ENCODE peak calls at places on chromosomes 16 and 17, in eight cellular contexts. Q is IMR-90; T is H1; U is colonic mucosa; L is body of pancreas; E is sigmoid colon; W is neural progenitor cell; K is effector memory CD4-positive, alpha-beta T cell. C is an unnamed sample. For H3K4me1 and H3K36me3, the result is how much of the 10 kb centered on the place peaks cover.

GRCh38 chr16:3259097-3259496 is 2.7 kb upstream of the MEFV start:
- DNase-seq in Q (no peak), T (no peak), U (peak), L (peak), E (peak), W (no peak), K (no peak), C (no peak)

GRCh38 chr17:69857412-69857835 is 217.6 kb upstream of the KCNJ16 start:
- DNase-seq in Q (peak), T (no peak), U (no peak), L (no peak), E (no peak), W (no peak), K (no peak), C (peak)

GRCh38 chr16:65463652-65464260 is 341.9 kb upstream of the CDH11 start:
- DNase-seq in Q (no peak), T (no peak), U (no peak), L (no peak), E (no peak), W (no peak), K (no peak), C (no peak)

GRCh38 chr17:79650283-79650682 is 39.4 kb upstream of the RBFOX3 start:
- DNase-seq in Q (no peak), T (no peak), U (peak), L (no peak), E (peak), W (no peak), K (no peak), C (no peak)

GRCh38 chr17:58753026-58753425 is 2.6 kb upstream of the PPM1E start:
- DNase-seq in Q (no peak), T (no peak), U (no peak), L (no peak), E (no peak), W (no peak), K (no peak), C (no peak)

GRCh38 chr17:68197091-68197996 is 50.5 kb upstream of the AMZ2 start:
- DNase-seq in Q (no peak), T (no peak), U (no peak), L (no peak), E (no peak), W (peak), K (peak), C (no peak)

GRCh38 chr17:1398028-1398427 is 2.0 kb downstream of the YWHAE start:
- DNase-seq in Q (peak), T (no peak), U (no peak), L (no peak), E (no peak), W (no peak), K (no peak), C (no peak)

GRCh38 chr17:63497708-63498483 is 21.0 kb downstream of the ACE start:
- DNase-seq in Q (peak), T (no peak), U (no peak), L (no peak), E (no peak), W (peak), K (no peak), C (no peak)

GRCh38 chr16:47013910-47014309 is 40.4 kb upstream of the DNAJA2 start:
- DNase-seq in Q (no peak), T (no peak), U (no peak), L (no peak), E (no peak), W (no peak), K (no peak), C (no peak)

GRCh38 chr17:1186214-1186820 is 6.5 kb upstream of the ABR start:
- DNase-seq in Q (peak), T (no peak), U (no peak), L (no peak), E (no peak), W (no peak), K (no peak), C (no peak)

GRCh38 chr16:27918755-27919154 is 144.8 kb downstream of the GSG1L start:
- DNase-seq in Q (peak), T (no peak), U (no peak), L (no peak), E (no peak), W (no peak), K (no peak), C (no peak)

GRCh38 chr17:50110591-50111349 is 15.6 kb downstream of the PDK2 start:
- DNase-seq in Q (no peak), T (no peak), U (no peak), L (peak), E (no peak), W (no peak), K (no peak), C (no peak)

GRCh38 chr17:43409131-43409530 is 10.3 kb downstream of the ARL4D start:
- DNase-seq in Q (no peak), T (no peak), U (no peak), L (no peak), E (no peak), W (no peak), K (no peak), C (no peak)

GRCh38 chr17:60354223-60354622 is 37.7 kb downstream of the USP32 start:
- DNase-seq in Q (peak), T (no peak), U (no peak), L (no peak), E (no peak), W (no peak), K (no peak), C (no peak)

GRCh38 chr17:1744551-1745512 is 2.2 kb downstream of the SERPINF2 start:
- DNase-seq in Q (no peak), T (no peak), U (no peak), L (no peak), E (no peak), W (no peak), K (no peak), C (no peak)

GRCh38 chr17:34091975-34092374 is 163.1 kb upstream of the CCL2 start:
- DNase-seq in Q (no peak), T (no peak), U (no peak), L (no peak), E (no peak), W (no peak), K (no peak), C (no peak)

GRCh38 chr16:77610496-77610895 is 111.8 kb upstream of the NUDT7 start:
- DNase-seq in Q (no peak), T (no peak), U (no peak), L (no peak), E (no peak), W (no peak), K (no peak), C (no peak)

GRCh38 chr17:34503804-34504203 is 75.6 kb upstream of the TMEM132E start:
- DNase-seq in Q (no peak), T (no peak), U (no peak), L (peak), E (no peak), W (peak), K (no peak), C (no peak)

GRCh38 chr17:76174072-76174471 is 33.0 kb upstream of the FOXJ1 start:
- DNase-seq in Q (no peak), T (no peak), U (no peak), L (no peak), E (no peak), W (no peak), K (no peak), C (no peak)

GRCh38 chr17:42409467-42410351 is 13.3 kb downstream of the CAVIN1 start:
- DNase-seq in Q (peak), T (no peak), U (no peak), L (peak), E (peak), W (no peak), K (no peak), C (no peak)

GRCh38 chr17:38881600-38882191 is 11.8 kb downstream of the LASP1 start:
- DNase-seq in Q (peak), T (no peak), U (peak), L (no peak), E (peak), W (peak), K (peak), C (no peak)

GRCh38 chr16:88482630-88483391 is 29.7 kb downstream of the ZFPM1 start:
- DNase-seq in Q (no peak), T (no peak), U (no peak), L (peak), E (no peak), W (peak), K (no peak), C (peak)

GRCh38 chr16:20073203-20074088 is at the start of gene GPR139:
- DNase-seq in Q (no peak), T (no peak), U (no peak), L (no peak), E (no peak), W (peak), K (no peak), C (no peak)

GRCh38 chr17:77281904-77282367 is 141.2 kb downstream of the SEC14L1 start:
- DNase-seq in Q (no peak), T (no peak), U (peak), L (no peak), E (no peak), W (peak), K (no peak), C (peak)

GRCh38 chr16:24906199-24906808 is 60.5 kb downstream of the SLC5A11 start:
- DNase-seq in Q (peak), T (no peak), U (no peak), L (no peak), E (no peak), W (no peak), K (no peak), C (peak)

GRCh38 chr16:1026784-1027415 is 45.3 kb downstream of the SOX8 start:
- DNase-seq in Q (no peak), T (no peak), U (no peak), L (no peak), E (no peak), W (peak), K (no peak), C (no peak)

GRCh38 chr17:79036609-79037008 is 12.6 kb downstream of the C1QTNF1 start:
- DNase-seq in Q (peak), T (no peak), U (no peak), L (peak), E (peak), W (no peak), K (no peak), C (no peak)

GRCh38 chr16:3865241-3865640 is 15.3 kb downstream of the CREBBP start:
- DNase-seq in Q (no peak), T (no peak), U (no peak), L (no peak), E (no peak), W (no peak), K (no peak), C (no peak)

GRCh38 chr17:42311240-42312034 is 23.1 kb downstream of the STAT5A start:
- DNase-seq in Q (peak), T (no peak), U (peak), L (peak), E (peak), W (peak), K (no peak), C (no peak)

GRCh38 chr16:1458336-1458976 is 14.1 kb upstream of the CCDC154 start:
- DNase-seq in Q (peak), T (no peak), U (no peak), L (no peak), E (no peak), W (no peak), K (no peak), C (no peak)

GRCh38 chr17:64323774-64324173 is 60.7 kb upstream of the TEX2 start:
- DNase-seq in Q (no peak), T (no peak), U (no peak), L (no peak), E (no peak), W (no peak), K (no peak), C (no peak)

GRCh38 chr16:69367980-69368379 is 16.4 kb upstream of the TMED6 start:
- DNase-seq in Q (peak), T (no peak), U (no peak), L (no peak), E (no peak), W (no peak), K (no peak), C (no peak)

DNA sequence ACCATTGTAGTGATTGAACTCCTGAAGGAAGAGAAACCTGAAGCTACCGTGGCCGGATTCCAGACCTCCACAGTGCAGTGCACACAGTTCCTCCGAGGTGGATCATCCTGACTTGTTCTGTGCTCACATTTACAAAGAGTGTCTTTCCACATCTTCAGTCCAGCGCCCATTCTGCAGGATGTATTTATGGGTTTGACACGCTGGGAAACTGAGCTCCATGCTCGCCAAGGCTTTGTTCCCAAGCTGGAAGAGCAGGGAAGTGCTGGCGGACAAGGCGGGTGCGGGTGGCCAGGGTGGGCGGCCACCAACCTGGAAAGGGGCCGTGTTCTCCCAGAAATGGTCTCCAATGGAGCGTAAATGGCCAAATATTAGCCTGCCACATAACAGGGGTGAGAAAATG is 227.9 kb downstream of the IRF8 start:
- DNase-seq in Q (no peak), T (no peak), U (no peak), L (no peak), E (peak), W (no peak), K (no peak), C (no peak)
- H3K4me1 ChIP-seq in Q (under half), T (under half), U (under half), L (under half), E (under half), W (under half), K (under half), C (under half)

GRCh38 chr16:10635367-10636021 is 55.1 kb upstream of the EMP2 start:
- DNase-seq in Q (no peak), T (no peak), U (no peak), L (no peak), E (no peak), W (no peak), K (no peak), C (no peak)
- H3K36me3 ChIP-seq in Q (under half), T (under half), U (under half), L (under half), E (under half), W (under half), K (under half), C (under half)

GRCh38 chr16:86500708-86501510 is 9.4 kb upstream of the FOXF1 start:
- DNase-seq in Q (no peak), T (no peak), U (no peak), L (no peak), E (peak), W (no peak), K (no peak), C (no peak)
- H3K27ac ChIP-seq in Q (peak), T (no peak), U (peak), L (no peak), E (peak), W (no peak), K (no peak), C (no peak)

GRCh38 chr17:82494236-82495055 is 25.1 kb upstream of the FOXK2 start:
- DNase-seq in Q (peak), T (peak), U (peak), L (peak), E (peak), W (peak), K (peak), C (peak)

GRCh38 chr17:82496529-82497434 is 22.8 kb upstream of the FOXK2 start:
- DNase-seq in Q (peak), T (peak), U (peak), L (peak), E (peak), W (peak), K (peak), C (peak)

GRCh38 chr17:82493517-82493840 is 26.1 kb upstream of the FOXK2 start:
- DNase-seq in Q (no peak), T (no peak), U (no peak), L (no peak), E (no peak), W (no peak), K (no peak), C (no peak)

GRCh38 chr17:82497483-82498405 is 21.8 kb upstream of the FOXK2 start:
- DNase-seq in Q (peak), T (no peak), U (peak), L (peak), E (peak), W (peak), K (peak), C (peak)

DNA sequence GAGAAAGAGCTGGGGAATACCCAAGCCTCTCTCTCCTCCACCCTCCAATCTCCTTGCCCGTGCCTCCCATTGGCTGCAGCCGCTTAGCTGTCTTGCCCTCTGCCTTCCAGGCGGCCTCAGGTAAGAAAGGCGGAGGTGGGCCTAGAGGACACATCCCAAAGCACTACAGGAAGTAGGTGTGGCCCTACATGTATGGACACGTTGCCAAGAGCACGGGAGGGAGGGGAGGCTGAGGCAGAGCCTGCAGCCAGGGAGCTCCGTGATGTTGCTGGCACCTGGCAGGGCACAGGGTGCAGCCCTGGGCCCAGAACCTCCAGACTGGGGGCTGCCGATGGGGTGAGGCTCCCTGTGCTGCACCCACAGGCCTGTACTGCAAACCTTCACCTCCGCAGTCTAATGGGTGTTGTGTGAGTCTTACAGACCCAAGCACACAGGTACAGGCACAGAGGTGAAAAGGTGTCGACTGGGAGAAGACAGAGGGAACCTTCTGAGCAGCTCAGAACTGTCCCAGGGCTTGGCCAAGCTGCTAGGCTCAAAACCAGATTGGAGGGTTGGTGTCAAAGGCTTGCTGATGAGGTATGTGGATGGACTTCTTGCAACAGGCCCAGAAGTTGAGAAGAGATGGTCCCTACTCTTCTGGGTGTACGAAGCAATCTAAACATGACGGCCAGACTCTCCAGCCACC is 23.5 kb upstream of the FOXK2 start:
- DNase-seq in Q (no peak), T (peak), U (peak), L (no peak), E (no peak), W (no peak), K (no peak), C (peak)
- H3K4me1 ChIP-seq in Q (under half), T (under half), U (under half), L (under half), E (under half), W (under half), K (under half), C (under half)